ENCODE peak calls at places on chromosomes 3 and 15, in nine cellular contexts. One of them, this sample, is unnamed.

GRCh38 chr15:48703544-48703943 is 58.0 kb upstream of the FBN1 start:
- DNase-seq in type B pancreatic cell: no peak
- DNase-seq in A549: no peak
- DNase-seq in right atrium auricular region: no peak
- DNase-seq in natural killer cell: no peak
- DNase-seq in GM12865: no peak
- DNase-seq in NB4: no peak
- DNase-seq in fibroblast of the aortic adventitia: peak; percentile 80
- DNase-seq in GM13976: no peak
- DNase-seq in this sample: no peak

GRCh38 chr15:99504071-99504822 is 61.5 kb upstream of the MEF2A start:
- DNase-seq in type B pancreatic cell: no peak
- DNase-seq in A549: no peak
- DNase-seq in right atrium auricular region: peak; percentile 34
- DNase-seq in natural killer cell: no peak
- DNase-seq in GM12865: peak; percentile 77
- DNase-seq in NB4: peak; percentile 66
- DNase-seq in fibroblast of the aortic adventitia: no peak
- DNase-seq in GM13976: no peak
- DNase-seq in this sample: no peak

GRCh38 chr3:120071259-120071658 is 23.0 kb downstream of the GSK3B start:
- DNase-seq in type B pancreatic cell: no peak
- DNase-seq in A549: no peak
- DNase-seq in right atrium auricular region: no peak
- DNase-seq in natural killer cell: no peak
- DNase-seq in GM12865: no peak
- DNase-seq in NB4: no peak
- DNase-seq in fibroblast of the aortic adventitia: no peak
- DNase-seq in GM13976: no peak
- DNase-seq in this sample: no peak

GRCh38 chr3:190289989-190290388 is 32.3 kb downstream of the CLDN1 start:
- DNase-seq in type B pancreatic cell: no peak
- DNase-seq in A549: no peak
- DNase-seq in right atrium auricular region: no peak
- DNase-seq in natural killer cell: no peak
- DNase-seq in GM12865: peak; percentile 58
- DNase-seq in NB4: no peak
- DNase-seq in fibroblast of the aortic adventitia: no peak
- DNase-seq in GM13976: no peak
- DNase-seq in this sample: no peak

GRCh38 chr3:187183210-187183862 is 13.9 kb upstream of the RTP1 start:
- DNase-seq in type B pancreatic cell: no peak
- DNase-seq in A549: no peak
- DNase-seq in right atrium auricular region: no peak
- DNase-seq in natural killer cell: no peak
- DNase-seq in GM12865: peak; percentile 62
- DNase-seq in NB4: peak; percentile 7
- DNase-seq in fibroblast of the aortic adventitia: peak; percentile 70
- DNase-seq in GM13976: no peak
- DNase-seq in this sample: no peak

GRCh38 chr3:194102436-194102835 is 33.5 kb upstream of the HES1 start:
- DNase-seq in type B pancreatic cell: no peak
- DNase-seq in A549: no peak
- DNase-seq in right atrium auricular region: no peak
- DNase-seq in natural killer cell: no peak
- DNase-seq in GM12865: peak; percentile 70
- DNase-seq in NB4: no peak
- DNase-seq in fibroblast of the aortic adventitia: no peak
- DNase-seq in GM13976: no peak
- DNase-seq in this sample: no peak

GRCh38 chr15:76065267-76065666 is 5.5 kb downstream of the TMEM266 start:
- DNase-seq in type B pancreatic cell: no peak
- DNase-seq in A549: no peak
- DNase-seq in right atrium auricular region: no peak
- DNase-seq in natural killer cell: no peak
- DNase-seq in GM12865: no peak
- DNase-seq in NB4: peak; percentile 83
- DNase-seq in fibroblast of the aortic adventitia: no peak
- DNase-seq in GM13976: no peak
- DNase-seq in this sample: no peak

GRCh38 chr3:194137314-194138097 is 1.6 kb downstream of the HES1 start:
- DNase-seq in type B pancreatic cell: peak; percentile 78
- DNase-seq in A549: peak; percentile 65
- DNase-seq in right atrium auricular region: peak; percentile 82
- DNase-seq in natural killer cell: peak; percentile 65
- DNase-seq in GM12865: peak; percentile 82
- DNase-seq in NB4: peak; percentile 65
- DNase-seq in fibroblast of the aortic adventitia: no peak
- DNase-seq in GM13976: peak; percentile 83
- DNase-seq in this sample: no peak

GRCh38 chr15:101723161-101723873 is 956 bp downstream of the TARS3 start:
- DNase-seq in type B pancreatic cell: no peak
- DNase-seq in A549: no peak
- DNase-seq in right atrium auricular region: no peak
- DNase-seq in natural killer cell: no peak
- DNase-seq in GM12865: peak; percentile 83
- DNase-seq in NB4: peak; percentile 63
- DNase-seq in fibroblast of the aortic adventitia: peak; percentile 21
- DNase-seq in GM13976: peak; percentile 57
- DNase-seq in this sample: no peak

GRCh38 chr3:154904328-154904727 is 175.8 kb upstream of the MME start:
- DNase-seq in type B pancreatic cell: no peak
- DNase-seq in A549: peak; percentile 11
- DNase-seq in right atrium auricular region: no peak
- DNase-seq in natural killer cell: no peak
- DNase-seq in GM12865: peak; percentile 9
- DNase-seq in NB4: peak; percentile 9
- DNase-seq in fibroblast of the aortic adventitia: peak; percentile 46
- DNase-seq in GM13976: peak; percentile 9
- DNase-seq in this sample: no peak

GRCh38 chr3:73740041-73740440 is 115.3 kb upstream of the PDZRN3 start:
- DNase-seq in type B pancreatic cell: no peak
- DNase-seq in A549: no peak
- DNase-seq in right atrium auricular region: no peak
- DNase-seq in natural killer cell: no peak
- DNase-seq in GM12865: no peak
- DNase-seq in NB4: no peak
- DNase-seq in fibroblast of the aortic adventitia: peak; percentile 55
- DNase-seq in GM13976: no peak
- DNase-seq in this sample: no peak

GRCh38 chr3:150133293-150133692 is 162.6 kb upstream of the PFN2 start:
- DNase-seq in type B pancreatic cell: no peak
- DNase-seq in A549: no peak
- DNase-seq in right atrium auricular region: no peak
- DNase-seq in natural killer cell: no peak
- DNase-seq in GM12865: no peak
- DNase-seq in NB4: no peak
- DNase-seq in fibroblast of the aortic adventitia: no peak
- DNase-seq in GM13976: no peak
- DNase-seq in this sample: no peak

GRCh38 chr3:53719796-53720195 is 126.4 kb downstream of the CHDH start:
- DNase-seq in type B pancreatic cell: no peak
- DNase-seq in A549: no peak
- DNase-seq in right atrium auricular region: no peak
- DNase-seq in natural killer cell: no peak
- DNase-seq in GM12865: no peak
- DNase-seq in NB4: no peak
- DNase-seq in fibroblast of the aortic adventitia: no peak
- DNase-seq in GM13976: no peak
- DNase-seq in this sample: no peak

GRCh38 chr15:39174332-39174731 is 406.5 kb upstream of the THBS1 start:
- DNase-seq in type B pancreatic cell: no peak
- DNase-seq in A549: no peak
- DNase-seq in right atrium auricular region: no peak
- DNase-seq in natural killer cell: no peak
- DNase-seq in GM12865: peak; percentile 23
- DNase-seq in NB4: no peak
- DNase-seq in fibroblast of the aortic adventitia: no peak
- DNase-seq in GM13976: no peak
- DNase-seq in this sample: no peak

GRCh38 chr3:36681867-36682266 is 82.5 kb downstream of the DCLK3 start:
- DNase-seq in type B pancreatic cell: no peak
- DNase-seq in A549: no peak
- DNase-seq in right atrium auricular region: no peak
- DNase-seq in natural killer cell: no peak
- DNase-seq in GM12865: peak; percentile 43
- DNase-seq in NB4: peak; percentile 46
- DNase-seq in fibroblast of the aortic adventitia: no peak
- DNase-seq in GM13976: no peak
- DNase-seq in this sample: no peak

GRCh38 chr3:6781103-6781502 is 79.8 kb upstream of the GRM7 start:
- DNase-seq in type B pancreatic cell: no peak
- DNase-seq in A549: no peak
- DNase-seq in right atrium auricular region: no peak
- DNase-seq in natural killer cell: no peak
- DNase-seq in GM12865: no peak
- DNase-seq in NB4: no peak
- DNase-seq in fibroblast of the aortic adventitia: no peak
- DNase-seq in GM13976: no peak
- DNase-seq in this sample: no peak

GRCh38 chr3:6779140-6779539 is 81.8 kb upstream of the GRM7 start:
- DNase-seq in type B pancreatic cell: no peak
- DNase-seq in A549: peak; percentile 2
- DNase-seq in right atrium auricular region: no peak
- DNase-seq in natural killer cell: no peak
- DNase-seq in GM12865: peak; percentile 14
- DNase-seq in NB4: peak; percentile 10
- DNase-seq in fibroblast of the aortic adventitia: no peak
- DNase-seq in GM13976: no peak
- DNase-seq in this sample: no peak
- TF ChIP-seq CTCF in type B pancreatic cell: no peak
- TF ChIP-seq CTCF in A549: no peak
- TF ChIP-seq CTCF in right atrium auricular region: no peak
- TF ChIP-seq CTCF in natural killer cell: no peak
- TF ChIP-seq CTCF in GM12865: peak; percentile 11
- TF ChIP-seq CTCF in NB4: peak; percentile 24
- TF ChIP-seq CTCF in fibroblast of the aortic adventitia: no peak
- TF ChIP-seq CTCF in GM13976: no peak
- TF ChIP-seq CTCF in this sample: no peak

DNA sequence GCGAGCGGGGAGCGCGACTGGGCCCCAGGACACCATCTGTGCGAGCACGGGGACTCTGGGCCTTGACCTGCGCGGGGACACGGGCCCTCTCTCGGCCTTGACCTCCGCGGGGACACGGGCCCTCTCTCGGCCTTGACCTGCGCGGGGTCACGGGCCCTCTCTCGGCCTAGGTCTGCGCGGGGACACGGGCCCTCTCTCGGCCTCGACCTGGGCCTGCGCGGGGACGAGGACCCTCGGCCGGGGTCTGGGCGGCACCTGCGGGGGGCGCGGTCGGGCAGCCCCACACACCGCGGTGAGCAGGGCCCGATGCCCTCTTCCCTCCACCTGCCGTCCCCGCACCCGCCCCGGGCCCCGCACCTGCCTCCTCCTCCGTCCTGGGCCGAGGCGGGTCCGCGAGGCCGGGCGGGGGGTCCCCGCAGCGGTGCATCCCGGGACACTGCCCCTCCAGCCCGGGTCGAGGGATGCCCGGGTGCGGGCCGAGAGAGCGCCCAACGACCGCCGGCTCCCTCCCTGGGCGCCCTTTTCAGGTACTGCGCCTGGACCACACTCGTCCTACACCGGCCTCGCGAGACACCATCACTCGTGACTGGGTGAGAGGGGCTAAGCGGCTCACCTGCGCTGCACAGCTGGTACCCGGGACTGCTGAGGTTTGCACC is 15.7 kb upstream of the CERS3 start:
- DNase-seq in type B pancreatic cell: no peak
- DNase-seq in A549: no peak
- DNase-seq in right atrium auricular region: no peak
- DNase-seq in natural killer cell: no peak
- DNase-seq in GM12865: no peak
- DNase-seq in NB4: no peak
- DNase-seq in fibroblast of the aortic adventitia: no peak
- DNase-seq in GM13976: no peak
- DNase-seq in this sample: peak; percentile 85
- TF ChIP-seq CTCF in type B pancreatic cell: no peak
- TF ChIP-seq CTCF in A549: no peak
- TF ChIP-seq CTCF in right atrium auricular region: no peak
- TF ChIP-seq CTCF in natural killer cell: no peak
- TF ChIP-seq CTCF in GM12865: no peak
- TF ChIP-seq CTCF in NB4: no peak
- TF ChIP-seq CTCF in fibroblast of the aortic adventitia: no peak
- TF ChIP-seq CTCF in GM13976: no peak
- TF ChIP-seq CTCF in this sample: no peak

GRCh38 chr3:157126365-157126764 is 33.6 kb downstream of the CCNL1 start:
- DNase-seq in type B pancreatic cell: no peak
- DNase-seq in A549: no peak
- DNase-seq in right atrium auricular region: no peak
- DNase-seq in natural killer cell: no peak
- DNase-seq in GM12865: no peak
- DNase-seq in NB4: no peak
- DNase-seq in fibroblast of the aortic adventitia: no peak
- DNase-seq in GM13976: no peak
- DNase-seq in this sample: no peak

GRCh38 chr3:157127268-157127667 is 32.7 kb downstream of the CCNL1 start:
- DNase-seq in type B pancreatic cell: no peak
- DNase-seq in A549: no peak
- DNase-seq in right atrium auricular region: no peak
- DNase-seq in natural killer cell: no peak
- DNase-seq in GM12865: no peak
- DNase-seq in NB4: no peak
- DNase-seq in fibroblast of the aortic adventitia: no peak
- DNase-seq in GM13976: no peak
- DNase-seq in this sample: no peak

GRCh38 chr3:157128771-157129671 is 30.9 kb downstream of the CCNL1 start:
- DNase-seq in type B pancreatic cell: no peak
- DNase-seq in A549: peak; percentile 38
- DNase-seq in right atrium auricular region: no peak
- DNase-seq in natural killer cell: no peak
- DNase-seq in GM12865: peak; percentile 51
- DNase-seq in NB4: no peak
- DNase-seq in fibroblast of the aortic adventitia: peak; percentile 57
- DNase-seq in GM13976: no peak
- DNase-seq in this sample: no peak

GRCh38 chr3:157129782-157130137 is 30.2 kb downstream of the CCNL1 start:
- DNase-seq in type B pancreatic cell: no peak
- DNase-seq in A549: no peak
- DNase-seq in right atrium auricular region: no peak
- DNase-seq in natural killer cell: no peak
- DNase-seq in GM12865: no peak
- DNase-seq in NB4: peak; percentile 17
- DNase-seq in fibroblast of the aortic adventitia: no peak
- DNase-seq in GM13976: no peak
- DNase-seq in this sample: no peak

GRCh38 chr3:157127831-157128767 is 31.8 kb downstream of the CCNL1 start:
- DNase-seq in type B pancreatic cell: no peak
- DNase-seq in A549: peak; percentile 69
- DNase-seq in right atrium auricular region: peak; percentile 90
- DNase-seq in natural killer cell: no peak
- DNase-seq in GM12865: peak; percentile 63
- DNase-seq in NB4: peak; percentile 79
- DNase-seq in fibroblast of the aortic adventitia: peak; percentile 91
- DNase-seq in GM13976: peak; percentile 54
- DNase-seq in this sample: no peak
- TF ChIP-seq CTCF in type B pancreatic cell: no peak
- TF ChIP-seq CTCF in A549: no peak
- TF ChIP-seq CTCF in right atrium auricular region: no peak
- TF ChIP-seq CTCF in natural killer cell: no peak
- TF ChIP-seq CTCF in GM12865: no peak
- TF ChIP-seq CTCF in NB4: no peak
- TF ChIP-seq CTCF in fibroblast of the aortic adventitia: no peak
- TF ChIP-seq CTCF in GM13976: no peak
- TF ChIP-seq CTCF in this sample: no peak

GRCh38 chr3:127473244-127474024 is 117.1 kb downstream of the TPRA1 start:
- DNase-seq in type B pancreatic cell: no peak
- DNase-seq in A549: peak; percentile 6
- DNase-seq in right atrium auricular region: no peak
- DNase-seq in natural killer cell: no peak
- DNase-seq in GM12865: peak; percentile 24
- DNase-seq in NB4: peak; percentile 14
- DNase-seq in fibroblast of the aortic adventitia: no peak
- DNase-seq in GM13976: peak; percentile 64
- DNase-seq in this sample: no peak
- TF ChIP-seq CTCF in type B pancreatic cell: peak; percentile 65
- TF ChIP-seq CTCF in A549: no peak
- TF ChIP-seq CTCF in right atrium auricular region: no peak
- TF ChIP-seq CTCF in natural killer cell: no peak
- TF ChIP-seq CTCF in GM12865: peak; percentile 37
- TF ChIP-seq CTCF in NB4: peak; percentile 30
- TF ChIP-seq CTCF in fibroblast of the aortic adventitia: no peak
- TF ChIP-seq CTCF in GM13976: peak; percentile 26
- TF ChIP-seq CTCF in this sample: no peak

This sample was measured in osteocyte.